ENCODE peak calls at places on chromosomes 6 and 20, in five cellular contexts. F is esophagus muscularis mucosa, E is ovary, P is transverse colon, K is SK-N-SH. G is an unnamed sample.

GRCh38 chr20:53960586-53961386 is 109.6 kb downstream of the BCAS1 start:
- DNase-seq in F (no peak), E (no peak), P (no peak), K (no peak), G (no peak)

GRCh38 chr6:34496103-34496685 is 30.3 kb downstream of the PACSIN1 start:
- DNase-seq in F (no peak), E (no peak), P (no peak), K (peak; percentile 18), G (no peak)

GRCh38 chr6:143405381-143406154 is 44.9 kb downstream of the ADAT2 start:
- DNase-seq in F (no peak), E (no peak), P (no peak), K (no peak), G (no peak)

GRCh38 chr6:37785688-37786270 is 33.7 kb upstream of the ZFAND3 start:
- DNase-seq in F (no peak), E (no peak), P (no peak), K (no peak), G (no peak)

GRCh38 chr6:121608270-121608669 is 172.8 kb downstream of the GJA1 start:
- DNase-seq in F (no peak), E (no peak), P (no peak), K (no peak), G (no peak)

GRCh38 chr6:136920216-136920857 is 1.8 kb upstream of the SLC35D3 start:
- DNase-seq in F (peak; percentile 79), E (no peak), P (no peak), K (peak; percentile 21), G (no peak)

GRCh38 chr6:397604-398003 is 6.1 kb downstream of the IRF4 start:
- DNase-seq in F (no peak), E (no peak), P (no peak), K (no peak), G (no peak)

GRCh38 chr6:135576055-135576454 is 78.5 kb upstream of the AHI1 start:
- DNase-seq in F (no peak), E (no peak), P (no peak), K (no peak), G (no peak)

GRCh38 chr20:62306440-62307187 is 3.8 kb downstream of the ADRM1 start:
- DNase-seq in F (no peak), E (no peak), P (no peak), K (no peak), G (no peak)

GRCh38 chr20:39855056-39855455 is 834.0 kb downstream of the MAFB start:
- DNase-seq in F (no peak), E (no peak), P (no peak), K (no peak), G (no peak)

GRCh38 chr6:154848580-154848979 is 115.4 kb downstream of the SCAF8 start:
- DNase-seq in F (no peak), E (no peak), P (no peak), K (peak; percentile 9), G (no peak)

DNA sequence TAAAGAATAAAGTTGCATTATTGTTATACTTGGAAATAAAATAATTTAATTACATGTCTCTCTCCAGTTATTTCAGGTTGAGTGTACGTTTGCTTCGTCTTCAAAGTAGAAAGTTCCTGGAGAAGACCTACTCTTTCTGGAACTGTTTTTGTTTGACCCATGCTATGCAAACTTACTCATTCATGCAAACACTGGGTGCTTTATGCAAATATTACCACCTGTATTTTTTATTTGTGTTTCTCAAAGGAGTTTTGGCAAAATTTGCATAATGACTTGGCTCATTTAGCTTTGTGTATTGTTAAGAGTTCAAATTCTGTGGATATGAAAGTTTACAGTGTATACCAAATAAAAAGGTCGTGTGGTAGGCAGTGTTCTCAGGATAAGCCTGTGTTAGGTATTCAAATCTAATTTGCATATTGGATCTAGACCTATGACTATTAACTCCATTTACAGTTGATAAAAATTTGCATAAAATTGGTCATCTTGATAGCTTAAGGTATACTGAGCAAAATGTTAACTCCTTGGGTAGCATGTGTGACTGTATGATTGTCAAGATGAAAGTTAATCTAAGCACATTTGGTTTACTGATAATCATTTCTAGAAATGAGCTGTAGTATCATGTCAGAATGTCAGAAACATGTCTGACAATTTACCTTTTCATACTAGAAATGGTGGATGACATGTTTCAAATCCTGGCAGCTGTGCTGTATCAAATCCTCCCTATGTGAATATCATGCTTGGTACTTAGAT is 65.2 kb downstream of the CDKAL1 start:
- DNase-seq in F (no peak), E (no peak), P (no peak), K (no peak), G (no peak)
- TF ChIP-seq EP300 in F (no peak), E (no peak), P (no peak), K (no peak), G (no peak)

DNA sequence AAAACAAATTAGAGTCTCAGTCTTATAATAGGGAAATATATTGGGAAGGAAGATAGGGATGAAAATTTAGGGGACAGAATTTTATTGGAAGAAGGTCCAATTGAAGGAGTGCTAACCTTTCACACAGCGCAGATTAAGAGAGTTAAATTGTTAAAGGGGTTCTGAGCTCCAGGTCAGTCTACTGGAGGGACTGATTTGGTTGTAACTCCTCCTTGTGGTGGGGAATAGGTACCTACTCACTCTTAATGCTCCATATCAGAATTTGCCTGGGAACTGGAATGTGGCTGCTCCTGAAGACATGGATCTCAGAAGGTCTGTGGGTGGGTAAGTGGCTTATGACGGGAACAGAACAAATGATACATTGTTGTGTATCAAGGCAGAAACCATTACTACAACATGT is 143.5 kb downstream of the FLRT3 start:
- DNase-seq in F (no peak), E (no peak), P (no peak), K (no peak), G (no peak)
- TF ChIP-seq CTCF in F (no peak), E (no peak), P (no peak), K (no peak), G (no peak)

GRCh38 chr6:17714879-17715860 is 8.4 kb upstream of the NUP153 start:
- DNase-seq in F (no peak), E (no peak), P (no peak), K (no peak), G (no peak)
- TF ChIP-seq EP300 in F (no peak), E (no peak), P (no peak), K (no peak), G (no peak)

GRCh38 chr6:149563928-149564325 is 2.2 kb upstream of the GINM1 start:
- DNase-seq in F (no peak), E (no peak), P (no peak), K (no peak), G (no peak)

GRCh38 chr6:149558029-149558428 is 8.1 kb upstream of the GINM1 start:
- DNase-seq in F (no peak), E (no peak), P (no peak), K (no peak), G (no peak)

GRCh38 chr6:149559389-149559788 is 6.8 kb upstream of the GINM1 start:
- DNase-seq in F (no peak), E (no peak), P (no peak), K (no peak), G (no peak)

GRCh38 chr6:149563203-149563927 is 2.8 kb upstream of the GINM1 start:
- DNase-seq in F (no peak), E (no peak), P (no peak), K (no peak), G (no peak)

DNA sequence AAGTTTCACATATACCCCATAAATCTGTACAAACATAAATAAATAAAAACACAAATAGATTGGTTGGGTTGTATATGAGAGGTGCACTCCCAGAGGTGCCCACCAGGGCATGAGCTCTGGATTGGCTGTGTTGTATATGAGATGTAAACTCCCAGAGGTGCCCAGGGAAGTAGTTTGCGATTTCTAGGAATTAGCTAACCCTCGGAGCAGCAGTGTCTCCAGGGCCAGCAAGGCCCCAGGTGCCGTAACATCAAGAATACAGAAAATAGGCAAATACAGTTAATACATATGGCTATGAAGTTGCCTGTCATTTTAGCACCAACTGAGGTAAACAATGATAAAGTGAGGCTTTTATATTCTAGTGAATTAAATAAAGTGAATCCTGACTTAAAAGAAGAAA is 5.4 kb upstream of the GINM1 start:
- DNase-seq in F (no peak), E (no peak), P (no peak), K (peak; percentile 53), G (no peak)
- TF ChIP-seq CTCF in F (no peak), E (no peak), P (peak; percentile 27), K (peak; percentile 58), G (no peak)

DNA sequence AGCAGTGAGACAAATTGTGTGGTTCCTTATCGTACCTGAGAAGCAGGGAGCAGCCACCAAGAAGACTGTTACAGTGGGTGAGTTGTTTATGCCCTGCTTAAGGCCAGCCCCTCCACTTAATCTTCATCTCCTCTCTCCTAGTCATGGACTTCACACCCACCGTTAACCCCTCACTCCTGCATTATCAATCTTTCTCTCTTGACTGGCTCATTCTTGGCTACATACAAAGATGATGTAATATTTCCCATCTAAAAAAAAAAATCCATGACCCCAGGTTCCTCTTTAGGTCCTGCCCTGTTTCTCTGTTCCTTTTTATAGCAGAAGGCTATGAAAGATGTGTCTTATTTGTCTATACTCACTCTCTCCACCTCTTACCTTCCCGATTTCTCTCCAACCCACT is 72.4 kb downstream of the SHLD1 start:
- DNase-seq in F (no peak), E (no peak), P (no peak), K (no peak), G (no peak)
- TF ChIP-seq EP300 in F (no peak), E (no peak), P (no peak), K (no peak), G (no peak)

GRCh38 chr6:158387036-158387435 is 74.8 kb downstream of the TULP4 start:
- DNase-seq in F (no peak), E (no peak), P (no peak), K (no peak), G (no peak)
- TF ChIP-seq CTCF in F (no peak), E (no peak), P (no peak), K (peak; percentile 37), G (no peak)

DNA sequence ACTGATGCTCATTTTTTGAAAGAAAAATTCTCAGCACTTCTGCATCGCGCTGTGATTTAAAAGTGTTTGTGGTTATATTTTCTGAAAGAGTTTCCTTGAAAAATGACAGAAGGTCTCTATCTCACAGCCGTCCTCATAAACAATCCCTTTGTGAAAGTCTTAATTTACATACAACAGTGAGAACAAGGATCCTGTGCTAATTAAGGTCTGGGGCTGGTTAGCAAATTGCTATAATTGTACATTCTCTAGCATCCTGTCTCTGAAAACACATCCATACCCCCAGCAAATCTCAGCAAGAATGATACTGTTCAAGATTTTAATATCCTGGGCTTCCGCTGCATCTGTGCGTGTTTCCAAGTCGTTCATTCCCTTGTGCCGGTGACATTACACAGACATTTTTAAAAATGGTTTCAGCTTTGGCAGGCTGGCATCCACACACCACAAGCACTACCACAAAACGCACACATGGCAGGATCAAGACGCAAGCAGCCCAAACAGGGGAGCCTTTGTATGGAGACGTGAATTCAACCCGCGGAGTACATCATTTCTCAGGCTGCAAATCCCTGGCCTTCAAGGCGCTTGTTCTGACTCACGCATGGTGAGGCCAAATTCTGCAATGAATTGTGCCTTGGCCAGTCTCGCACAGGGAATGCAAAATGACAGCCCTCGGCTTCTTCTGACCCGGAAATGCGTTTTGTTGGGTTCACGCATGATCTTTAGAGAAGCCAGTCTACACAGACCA is 20.3 kb downstream of the ZMYND8 start:
- DNase-seq in F (no peak), E (peak; percentile 36), P (peak; percentile 56), K (no peak), G (peak; percentile 77)
- TF ChIP-seq EP300 in F (peak; percentile 44), E (no peak), P (peak; percentile 67), K (no peak), G (no peak)

GRCh38 chr20:3752386-3752759 is 15.2 kb downstream of the ADISSP start:
- DNase-seq in F (no peak), E (no peak), P (no peak), K (no peak), G (no peak)
- TF ChIP-seq CTCF in F (no peak), E (no peak), P (no peak), K (no peak), G (no peak)